ENCODE peak calls at places on chromosomes 1 and 21, in ten cellular contexts. One of them, this sample, is unnamed.

GRCh38 chr1:99003911-99004269 is 771 bp downstream of the PLPPR5 start:
- DNase-seq in MCF 10A: no peak
- DNase-seq in GF-D8: no peak
- DNase-seq in M059J: no peak
- DNase-seq in stimulated activated CD4-positive, alpha-beta T cell treated with anti-CD3 and anti-CD28 coated beads, Interleukin-4, amount 100 ng/mL, for 48 hours: no peak
- DNase-seq in EL: no peak
- DNase-seq in germinal center: no peak
- DNase-seq in H54: no peak
- DNase-seq in colonic mucosa: no peak
- DNase-seq in cardiac septum: no peak
- DNase-seq in this sample: no peak

GRCh38 chr1:2098839-2099785 is 48.9 kb downstream of the PRKCZ start:
- DNase-seq in colonic mucosa: no peak
- DNase-seq in H54: no peak
- DNase-seq in MCF 10A: no peak
- DNase-seq in M059J: no peak
- DNase-seq in stimulated activated CD4-positive, alpha-beta T cell treated with anti-CD3 and anti-CD28 coated beads, Interleukin-4, amount 100 ng/mL, for 48 hours: no peak
- DNase-seq in germinal center: no peak
- DNase-seq in EL: no peak
- DNase-seq in cardiac septum: no peak
- DNase-seq in GF-D8: no peak
- DNase-seq in this sample: no peak

GRCh38 chr1:81706650-81707435 is 93.9 kb upstream of the ADGRL2 start:
- DNase-seq in germinal center: no peak
- DNase-seq in cardiac septum: no peak
- DNase-seq in colonic mucosa: no peak
- DNase-seq in M059J: peak; percentile 51
- DNase-seq in EL: peak; percentile 76
- DNase-seq in H54: no peak
- DNase-seq in stimulated activated CD4-positive, alpha-beta T cell treated with anti-CD3 and anti-CD28 coated beads, Interleukin-4, amount 100 ng/mL, for 48 hours: no peak
- DNase-seq in GF-D8: no peak
- DNase-seq in MCF 10A: peak; percentile 23
- DNase-seq in this sample: no peak

GRCh38 chr1:22753396-22754083 is 42.9 kb downstream of the EPHB2 start:
- DNase-seq in MCF 10A: no peak
- DNase-seq in M059J: no peak
- DNase-seq in GF-D8: no peak
- DNase-seq in colonic mucosa: no peak
- DNase-seq in stimulated activated CD4-positive, alpha-beta T cell treated with anti-CD3 and anti-CD28 coated beads, Interleukin-4, amount 100 ng/mL, for 48 hours: no peak
- DNase-seq in H54: no peak
- DNase-seq in germinal center: no peak
- DNase-seq in EL: peak; percentile 84
- DNase-seq in cardiac septum: no peak
- DNase-seq in this sample: no peak

GRCh38 chr1:241857131-241857530 is 9.1 kb downstream of the EXO1 start:
- DNase-seq in colonic mucosa: no peak
- DNase-seq in stimulated activated CD4-positive, alpha-beta T cell treated with anti-CD3 and anti-CD28 coated beads, Interleukin-4, amount 100 ng/mL, for 48 hours: no peak
- DNase-seq in EL: no peak
- DNase-seq in germinal center: peak; percentile 26
- DNase-seq in H54: no peak
- DNase-seq in GF-D8: no peak
- DNase-seq in M059J: no peak
- DNase-seq in MCF 10A: no peak
- DNase-seq in cardiac septum: no peak
- DNase-seq in this sample: peak; percentile 39

GRCh38 chr1:212438831-212439237 is 6.1 kb downstream of the NENF start:
- DNase-seq in stimulated activated CD4-positive, alpha-beta T cell treated with anti-CD3 and anti-CD28 coated beads, Interleukin-4, amount 100 ng/mL, for 48 hours: no peak
- DNase-seq in EL: no peak
- DNase-seq in cardiac septum: no peak
- DNase-seq in GF-D8: no peak
- DNase-seq in colonic mucosa: no peak
- DNase-seq in M059J: no peak
- DNase-seq in H54: no peak
- DNase-seq in MCF 10A: no peak
- DNase-seq in germinal center: no peak
- DNase-seq in this sample: no peak

GRCh38 chr1:25066731-25067520 is 136.8 kb upstream of the RUNX3 start:
- DNase-seq in H54: no peak
- DNase-seq in cardiac septum: peak; percentile 20
- DNase-seq in stimulated activated CD4-positive, alpha-beta T cell treated with anti-CD3 and anti-CD28 coated beads, Interleukin-4, amount 100 ng/mL, for 48 hours: no peak
- DNase-seq in EL: no peak
- DNase-seq in germinal center: no peak
- DNase-seq in colonic mucosa: no peak
- DNase-seq in GF-D8: no peak
- DNase-seq in MCF 10A: peak; percentile 26
- DNase-seq in M059J: no peak
- DNase-seq in this sample: no peak

GRCh38 chr1:54904476-54905048 is 17.6 kb upstream of the DHCR24 start:
- DNase-seq in germinal center: no peak
- DNase-seq in GF-D8: no peak
- DNase-seq in EL: peak; percentile 96
- DNase-seq in H54: no peak
- DNase-seq in cardiac septum: no peak
- DNase-seq in MCF 10A: peak; percentile 35
- DNase-seq in colonic mucosa: no peak
- DNase-seq in M059J: peak; percentile 68
- DNase-seq in stimulated activated CD4-positive, alpha-beta T cell treated with anti-CD3 and anti-CD28 coated beads, Interleukin-4, amount 100 ng/mL, for 48 hours: no peak
- DNase-seq in this sample: no peak

GRCh38 chr1:24501371-24502167 is 1.1 kb upstream of the RCAN3 start:
- DNase-seq in MCF 10A: peak; percentile 25
- DNase-seq in GF-D8: peak; percentile 22
- DNase-seq in germinal center: peak; percentile 64
- DNase-seq in cardiac septum: no peak
- DNase-seq in colonic mucosa: peak; percentile 62
- DNase-seq in M059J: peak; percentile 79
- DNase-seq in stimulated activated CD4-positive, alpha-beta T cell treated with anti-CD3 and anti-CD28 coated beads, Interleukin-4, amount 100 ng/mL, for 48 hours: no peak
- DNase-seq in H54: peak; percentile 25
- DNase-seq in EL: peak; percentile 66
- DNase-seq in this sample: peak; percentile 68

GRCh38 chr1:1281533-1282321 is 1.5 kb downstream of the SCNN1D start:
- DNase-seq in EL: peak; percentile 65
- DNase-seq in MCF 10A: peak; percentile 70
- DNase-seq in H54: peak; percentile 91
- DNase-seq in germinal center: no peak
- DNase-seq in cardiac septum: peak; percentile 86
- DNase-seq in stimulated activated CD4-positive, alpha-beta T cell treated with anti-CD3 and anti-CD28 coated beads, Interleukin-4, amount 100 ng/mL, for 48 hours: no peak
- DNase-seq in colonic mucosa: peak; percentile 93
- DNase-seq in GF-D8: no peak
- DNase-seq in M059J: peak; percentile 84
- DNase-seq in this sample: no peak

GRCh38 chr1:201136696-201137392 is 9.9 kb upstream of the ASCL5 start:
- DNase-seq in GF-D8: no peak
- DNase-seq in cardiac septum: no peak
- DNase-seq in H54: no peak
- DNase-seq in stimulated activated CD4-positive, alpha-beta T cell treated with anti-CD3 and anti-CD28 coated beads, Interleukin-4, amount 100 ng/mL, for 48 hours: no peak
- DNase-seq in MCF 10A: no peak
- DNase-seq in colonic mucosa: no peak
- DNase-seq in M059J: no peak
- DNase-seq in germinal center: no peak
- DNase-seq in EL: no peak
- DNase-seq in this sample: no peak

GRCh38 chr1:109490029-109490933 is 3.6 kb upstream of the CYB561D1 start:
- DNase-seq in colonic mucosa: peak; percentile 79
- DNase-seq in GF-D8: no peak
- DNase-seq in stimulated activated CD4-positive, alpha-beta T cell treated with anti-CD3 and anti-CD28 coated beads, Interleukin-4, amount 100 ng/mL, for 48 hours: peak; percentile 59
- DNase-seq in germinal center: peak; percentile 74
- DNase-seq in cardiac septum: no peak
- DNase-seq in H54: peak; percentile 75
- DNase-seq in EL: peak; percentile 65
- DNase-seq in M059J: peak; percentile 65
- DNase-seq in MCF 10A: peak; percentile 62
- DNase-seq in this sample: peak; percentile 74

GRCh38 chr21:44347911-44348451 is 5.4 kb upstream of the TRPM2 start:
- DNase-seq in M059J: no peak
- DNase-seq in germinal center: no peak
- DNase-seq in MCF 10A: no peak
- DNase-seq in colonic mucosa: no peak
- DNase-seq in EL: no peak
- DNase-seq in stimulated activated CD4-positive, alpha-beta T cell treated with anti-CD3 and anti-CD28 coated beads, Interleukin-4, amount 100 ng/mL, for 48 hours: no peak
- DNase-seq in H54: no peak
- DNase-seq in cardiac septum: no peak
- DNase-seq in GF-D8: no peak
- DNase-seq in this sample: no peak

GRCh38 chr21:45970674-45971486 is 10.7 kb upstream of the COL6A1 start:
- DNase-seq in stimulated activated CD4-positive, alpha-beta T cell treated with anti-CD3 and anti-CD28 coated beads, Interleukin-4, amount 100 ng/mL, for 48 hours: peak; percentile 41
- DNase-seq in M059J: peak; percentile 47
- DNase-seq in H54: peak; percentile 82
- DNase-seq in EL: peak; percentile 54
- DNase-seq in colonic mucosa: no peak
- DNase-seq in MCF 10A: peak; percentile 48
- DNase-seq in GF-D8: no peak
- DNase-seq in cardiac septum: no peak
- DNase-seq in germinal center: no peak
- DNase-seq in this sample: peak; percentile 75

GRCh38 chr1:18809953-18810899 is 49.2 kb downstream of the TAS1R2 start:
- DNase-seq in MCF 10A: no peak
- DNase-seq in GF-D8: no peak
- DNase-seq in colonic mucosa: no peak
- DNase-seq in H54: no peak
- DNase-seq in EL: no peak
- DNase-seq in cardiac septum: no peak
- DNase-seq in germinal center: no peak
- DNase-seq in stimulated activated CD4-positive, alpha-beta T cell treated with anti-CD3 and anti-CD28 coated beads, Interleukin-4, amount 100 ng/mL, for 48 hours: no peak
- DNase-seq in M059J: no peak
- DNase-seq in this sample: no peak

GRCh38 chr21:36966846-36967657 is 583 bp upstream of the HLCS start:
- DNase-seq in MCF 10A: peak; percentile 16
- DNase-seq in germinal center: no peak
- DNase-seq in cardiac septum: no peak
- DNase-seq in H54: no peak
- DNase-seq in GF-D8: no peak
- DNase-seq in M059J: peak; percentile 24
- DNase-seq in EL: no peak
- DNase-seq in colonic mucosa: no peak
- DNase-seq in stimulated activated CD4-positive, alpha-beta T cell treated with anti-CD3 and anti-CD28 coated beads, Interleukin-4, amount 100 ng/mL, for 48 hours: no peak
- DNase-seq in this sample: no peak

GRCh38 chr1:175218132-175218531 is 25.6 kb upstream of the KIAA0040 start:
- DNase-seq in germinal center: no peak
- DNase-seq in MCF 10A: no peak
- DNase-seq in EL: no peak
- DNase-seq in stimulated activated CD4-positive, alpha-beta T cell treated with anti-CD3 and anti-CD28 coated beads, Interleukin-4, amount 100 ng/mL, for 48 hours: no peak
- DNase-seq in GF-D8: no peak
- DNase-seq in M059J: no peak
- DNase-seq in colonic mucosa: no peak
- DNase-seq in H54: no peak
- DNase-seq in cardiac septum: no peak
- DNase-seq in this sample: no peak

GRCh38 chr1:235943581-235944114 is 76.9 kb upstream of the LYST start:
- DNase-seq in EL: peak; percentile 94
- DNase-seq in cardiac septum: no peak
- DNase-seq in M059J: peak; percentile 93
- DNase-seq in H54: peak; percentile 42
- DNase-seq in GF-D8: no peak
- DNase-seq in colonic mucosa: no peak
- DNase-seq in germinal center: no peak
- DNase-seq in MCF 10A: peak; percentile 85
- DNase-seq in stimulated activated CD4-positive, alpha-beta T cell treated with anti-CD3 and anti-CD28 coated beads, Interleukin-4, amount 100 ng/mL, for 48 hours: no peak
- DNase-seq in this sample: no peak

GRCh38 chr1:29469457-29469856 is 233.1 kb downstream of the PTPRU start:
- DNase-seq in cardiac septum: peak; percentile 50
- DNase-seq in M059J: peak; percentile 30
- DNase-seq in germinal center: no peak
- DNase-seq in stimulated activated CD4-positive, alpha-beta T cell treated with anti-CD3 and anti-CD28 coated beads, Interleukin-4, amount 100 ng/mL, for 48 hours: no peak
- DNase-seq in GF-D8: no peak
- DNase-seq in EL: no peak
- DNase-seq in colonic mucosa: no peak
- DNase-seq in H54: no peak
- DNase-seq in MCF 10A: peak; percentile 10
- DNase-seq in this sample: no peak

GRCh38 chr1:196409586-196409985 is 198.7 kb downstream of the KCNT2 start:
- DNase-seq in EL: peak; percentile 13
- DNase-seq in stimulated activated CD4-positive, alpha-beta T cell treated with anti-CD3 and anti-CD28 coated beads, Interleukin-4, amount 100 ng/mL, for 48 hours: no peak
- DNase-seq in MCF 10A: no peak
- DNase-seq in germinal center: no peak
- DNase-seq in M059J: peak; percentile 36
- DNase-seq in H54: no peak
- DNase-seq in cardiac septum: no peak
- DNase-seq in colonic mucosa: no peak
- DNase-seq in GF-D8: no peak
- DNase-seq in this sample: no peak

GRCh38 chr1:158496379-158496778 is 24.4 kb downstream of the OR10R2 start:
- DNase-seq in M059J: peak; percentile 5
- DNase-seq in stimulated activated CD4-positive, alpha-beta T cell treated with anti-CD3 and anti-CD28 coated beads, Interleukin-4, amount 100 ng/mL, for 48 hours: no peak
- DNase-seq in colonic mucosa: no peak
- DNase-seq in GF-D8: no peak
- DNase-seq in H54: no peak
- DNase-seq in cardiac septum: no peak
- DNase-seq in MCF 10A: peak; percentile 47
- DNase-seq in EL: peak; percentile 5
- DNase-seq in germinal center: peak; percentile 5
- DNase-seq in this sample: peak; percentile 7

GRCh38 chr1:183052861-183053260 is 29.6 kb downstream of the LAMC1 start:
- DNase-seq in GF-D8: no peak
- DNase-seq in EL: no peak
- DNase-seq in stimulated activated CD4-positive, alpha-beta T cell treated with anti-CD3 and anti-CD28 coated beads, Interleukin-4, amount 100 ng/mL, for 48 hours: no peak
- DNase-seq in M059J: no peak
- DNase-seq in germinal center: no peak
- DNase-seq in MCF 10A: no peak
- DNase-seq in cardiac septum: no peak
- DNase-seq in colonic mucosa: no peak
- DNase-seq in H54: no peak
- DNase-seq in this sample: no peak

GRCh38 chr1:53715478-53715877 is 23.5 kb downstream of the GLIS1 start:
- DNase-seq in H54: no peak
- DNase-seq in EL: no peak
- DNase-seq in M059J: peak; percentile 12
- DNase-seq in stimulated activated CD4-positive, alpha-beta T cell treated with anti-CD3 and anti-CD28 coated beads, Interleukin-4, amount 100 ng/mL, for 48 hours: no peak
- DNase-seq in colonic mucosa: peak; percentile 32
- DNase-seq in cardiac septum: no peak
- DNase-seq in GF-D8: no peak
- DNase-seq in MCF 10A: peak; percentile 40
- DNase-seq in germinal center: no peak
- DNase-seq in this sample: no peak

GRCh38 chr1:22884806-22885559 is 87.7 kb downstream of the LACTBL1 start:
- DNase-seq in H54: no peak
- DNase-seq in GF-D8: no peak
- DNase-seq in germinal center: peak; percentile 11
- DNase-seq in stimulated activated CD4-positive, alpha-beta T cell treated with anti-CD3 and anti-CD28 coated beads, Interleukin-4, amount 100 ng/mL, for 48 hours: no peak
- DNase-seq in EL: no peak
- DNase-seq in MCF 10A: no peak
- DNase-seq in M059J: no peak
- DNase-seq in colonic mucosa: no peak
- DNase-seq in cardiac septum: no peak
- DNase-seq in this sample: no peak

GRCh38 chr1:194466706-194467105 is 1280.3 kb upstream of the B3GALT2 start:
- DNase-seq in M059J: peak; percentile 34
- DNase-seq in colonic mucosa: no peak
- DNase-seq in MCF 10A: peak; percentile 24
- DNase-seq in EL: peak; percentile 13
- DNase-seq in stimulated activated CD4-positive, alpha-beta T cell treated with anti-CD3 and anti-CD28 coated beads, Interleukin-4, amount 100 ng/mL, for 48 hours: no peak
- DNase-seq in germinal center: no peak
- DNase-seq in cardiac septum: no peak
- DNase-seq in GF-D8: no peak
- DNase-seq in H54: no peak
- DNase-seq in this sample: no peak

GRCh38 chr1:120179420-120180348 is 3.4 kb upstream of the SEC22B start:
- DNase-seq in MCF 10A: peak; percentile 41
- DNase-seq in cardiac septum: no peak
- DNase-seq in H54: no peak
- DNase-seq in EL: peak; percentile 87
- DNase-seq in stimulated activated CD4-positive, alpha-beta T cell treated with anti-CD3 and anti-CD28 coated beads, Interleukin-4, amount 100 ng/mL, for 48 hours: no peak
- DNase-seq in colonic mucosa: peak; percentile 18
- DNase-seq in M059J: peak; percentile 81
- DNase-seq in GF-D8: no peak
- DNase-seq in germinal center: no peak
- DNase-seq in this sample: peak; percentile 9

GRCh38 chr1:32612189-32612881 is 38.0 kb downstream of the ZBTB8OS start:
- DNase-seq in cardiac septum: peak; percentile 93
- DNase-seq in MCF 10A: peak; percentile 88
- DNase-seq in GF-D8: no peak
- DNase-seq in stimulated activated CD4-positive, alpha-beta T cell treated with anti-CD3 and anti-CD28 coated beads, Interleukin-4, amount 100 ng/mL, for 48 hours: peak; percentile 46
- DNase-seq in EL: peak; percentile 88
- DNase-seq in colonic mucosa: peak; percentile 93
- DNase-seq in H54: peak; percentile 94
- DNase-seq in germinal center: peak; percentile 70
- DNase-seq in M059J: peak; percentile 89
- DNase-seq in this sample: peak; percentile 84

GRCh38 chr1:85411567-85412312 is 53.2 kb downstream of the DDAH1 start:
- DNase-seq in stimulated activated CD4-positive, alpha-beta T cell treated with anti-CD3 and anti-CD28 coated beads, Interleukin-4, amount 100 ng/mL, for 48 hours: no peak
- DNase-seq in colonic mucosa: no peak
- DNase-seq in GF-D8: no peak
- DNase-seq in MCF 10A: no peak
- DNase-seq in M059J: no peak
- DNase-seq in germinal center: no peak
- DNase-seq in H54: no peak
- DNase-seq in cardiac septum: no peak
- DNase-seq in EL: no peak
- DNase-seq in this sample: no peak

This sample was measured in GM13977.